ENCODE peak calls at places on chromosomes 6 and 20, in six cellular contexts. U, V, P, T, B and E are unnamed samples. For H3K4me1, the result is how much of the 10 kb centered on the place peaks cover.

GRCh38 chr20:44218441-44218840 is 7.9 kb upstream of the OSER1 start:
- DNase-seq in U (no peak), V (no peak), P (no peak), T (no peak), B (no peak), E (no peak)

GRCh38 chr20:23666189-23666588 is 22.6 kb downstream of the CST4 start:
- DNase-seq in U (no peak), V (no peak), P (no peak), T (no peak), B (no peak), E (no peak)

GRCh38 chr20:400121-400450 is 8.0 kb upstream of the RBCK1 start:
- DNase-seq in U (no peak), V (no peak), P (no peak), T (no peak), B (no peak), E (no peak)

GRCh38 chr6:107264357-107264831 is 149.1 kb upstream of the BEND3 start:
- DNase-seq in U (peak), V (no peak), P (no peak), T (peak), B (no peak), E (peak)

GRCh38 chr6:72464791-72465691 is 156.8 kb upstream of the KCNQ5 start:
- DNase-seq in U (peak), V (no peak), P (no peak), T (peak), B (no peak), E (no peak)

GRCh38 chr6:27531772-27532459 is 59.0 kb upstream of the ZNF184 start:
- DNase-seq in U (no peak), V (peak), P (no peak), T (no peak), B (no peak), E (no peak)

GRCh38 chr6:142947702-142948480 is 2.9 kb upstream of the HIVEP2 start:
- DNase-seq in U (no peak), V (no peak), P (no peak), T (no peak), B (no peak), E (no peak)

GRCh38 chr6:84150680-84151079 is 76.8 kb downstream of the CEP162 start:
- DNase-seq in U (peak), V (no peak), P (no peak), T (peak), B (no peak), E (no peak)

GRCh38 chr6:30163090-30163917 is at the start of gene TRIM15:
- DNase-seq in U (peak), V (peak), P (no peak), T (no peak), B (no peak), E (peak)

GRCh38 chr6:170097505-170098427 is 193.1 kb downstream of the DLL1 start:
- DNase-seq in U (no peak), V (no peak), P (no peak), T (no peak), B (peak), E (no peak)

GRCh38 chr6:11094411-11094851 is 797 bp downstream of the SMIM13 start:
- DNase-seq in U (peak), V (no peak), P (peak), T (peak), B (peak), E (peak)

GRCh38 chr6:125357515-125358256 is 55.9 kb upstream of the HDDC2 start:
- DNase-seq in U (no peak), V (no peak), P (peak), T (no peak), B (no peak), E (no peak)

DNA sequence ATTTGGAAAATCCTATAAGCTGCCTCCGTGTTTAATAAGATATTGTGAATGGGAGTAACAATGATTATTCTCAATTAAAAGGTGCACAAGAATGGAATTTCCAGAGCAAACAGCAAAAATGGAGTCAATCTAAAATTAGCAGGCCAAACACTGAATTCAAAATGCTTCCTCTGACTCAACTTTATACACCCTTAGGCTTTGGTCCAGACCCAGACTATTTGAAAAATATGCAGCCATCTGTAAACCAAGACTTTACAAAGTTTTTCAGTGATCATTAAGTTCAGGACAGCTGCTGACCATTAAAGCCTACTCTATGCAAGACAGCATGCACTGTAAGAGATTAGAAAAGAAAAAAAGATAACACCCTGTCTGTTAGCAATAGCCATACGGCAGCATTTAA is 39.4 kb upstream of the CCN6 start:
- DNase-seq in U (peak), V (no peak), P (no peak), T (peak), B (no peak), E (no peak)
- H3K4me1 ChIP-seq in U (under half), V (under half), P (half or more), T (half or more), B (under half), E (under half)

DNA sequence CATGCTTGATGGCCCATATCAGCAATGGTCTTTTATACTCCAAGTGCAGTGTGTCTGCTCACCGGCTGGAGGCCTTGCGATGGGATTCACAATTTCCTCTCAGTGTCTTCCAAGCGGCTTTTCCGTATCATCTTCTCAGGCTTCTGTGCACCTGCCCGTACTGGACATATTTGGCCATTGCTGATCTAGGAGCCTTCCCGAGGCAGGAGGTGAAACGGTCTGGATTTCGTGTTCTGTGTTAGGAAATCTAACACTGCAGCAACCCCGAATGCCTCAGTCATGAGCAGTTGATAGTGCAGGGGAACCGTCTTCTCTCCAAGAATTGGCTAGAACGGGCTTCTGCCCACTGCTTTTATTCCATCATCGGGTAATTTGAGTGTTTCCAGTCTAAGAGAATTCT is 60.5 kb downstream of the PPP1R14C start:
- DNase-seq in U (no peak), V (no peak), P (no peak), T (no peak), B (no peak), E (no peak)
- H3K4me1 ChIP-seq in U (under half), V (under half), P (under half), T (under half), B (under half), E (under half)

GRCh38 chr6:53919881-53920360 is 125.1 kb downstream of the LRRC1 start:
- DNase-seq in U (no peak), V (no peak), P (no peak), T (no peak), B (no peak), E (no peak)
- H3K4me1 ChIP-seq in U (under half), V (under half), P (under half), T (under half), B (under half), E (under half)

DNA sequence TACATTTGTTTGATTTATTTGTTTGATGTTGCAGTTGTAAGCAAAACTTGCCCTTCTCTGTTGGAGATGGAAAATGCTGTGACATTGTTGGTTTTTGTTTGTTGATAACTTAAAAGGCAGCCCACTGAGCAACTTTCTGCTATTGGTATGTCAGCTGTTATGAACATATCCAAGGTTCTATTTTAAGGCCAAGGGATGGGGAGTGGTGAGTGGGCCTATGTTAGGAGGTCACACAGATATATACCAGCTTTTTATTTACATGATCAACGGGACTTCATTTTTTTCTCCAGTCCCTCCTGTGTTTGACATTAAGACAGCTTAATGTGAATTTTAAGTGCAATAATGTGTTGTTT is 5.8 kb downstream of the QKI start:
- DNase-seq in U (peak), V (no peak), P (no peak), T (peak), B (no peak), E (no peak)
- H3K4me1 ChIP-seq in U (half or more), V (under half), P (half or more), T (half or more), B (half or more), E (under half)

DNA sequence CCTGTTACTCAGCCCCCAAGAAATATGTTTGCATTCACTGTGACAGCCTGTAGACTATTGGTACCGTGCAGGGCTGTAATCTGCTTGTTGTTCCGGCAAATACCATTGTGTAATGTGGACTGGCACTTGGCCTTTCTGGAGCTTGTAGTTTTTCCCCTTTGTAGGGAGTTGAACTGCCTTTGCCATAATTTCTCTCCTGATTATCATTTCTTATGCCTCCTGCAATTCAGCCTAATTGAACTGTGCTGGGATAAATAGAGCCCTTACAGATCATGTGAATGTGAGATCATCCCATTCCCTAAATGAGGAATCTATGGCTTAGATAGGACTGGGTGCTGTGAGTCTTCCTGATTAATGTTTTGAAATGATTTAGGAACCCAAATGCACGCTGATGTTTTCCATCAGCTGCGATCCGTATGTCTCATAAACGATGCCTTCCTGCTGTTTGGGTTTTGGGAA is 185.1 kb downstream of the JARID2 start:
- DNase-seq in U (peak), V (no peak), P (no peak), T (peak), B (no peak), E (no peak)
- H3K4me1 ChIP-seq in U (half or more), V (under half), P (half or more), T (half or more), B (half or more), E (under half)

DNA sequence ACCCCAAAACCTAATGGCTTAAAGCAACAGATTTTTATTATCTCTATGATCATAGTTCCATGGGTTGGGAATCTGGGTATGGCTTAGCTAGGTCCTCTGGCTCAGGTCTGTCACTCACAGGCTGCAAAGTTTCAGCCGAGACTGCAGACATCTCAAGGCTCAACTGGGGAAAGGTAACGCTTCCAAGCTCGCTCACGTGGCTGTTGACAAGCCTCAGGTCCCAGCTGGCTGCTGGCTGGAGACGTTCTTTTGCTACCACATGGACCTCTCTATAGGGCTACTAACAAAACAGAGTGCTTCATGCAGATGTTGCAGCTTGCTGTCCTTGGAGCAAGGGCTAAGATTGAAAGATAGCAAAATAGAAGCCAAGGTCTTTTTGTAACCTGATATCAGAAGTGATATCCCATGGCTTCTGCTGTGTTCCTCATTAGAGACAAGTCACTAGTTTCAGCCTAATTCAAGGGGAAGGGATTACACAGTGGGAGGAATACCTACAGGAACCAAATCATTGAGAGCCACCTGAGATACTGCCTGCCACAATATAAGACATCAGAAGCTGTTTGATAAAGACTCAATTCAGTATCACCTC is 6.6 kb downstream of the HTR1E start:
- DNase-seq in U (no peak), V (no peak), P (no peak), T (no peak), B (no peak), E (no peak)
- H3K4me1 ChIP-seq in U (under half), V (under half), P (under half), T (under half), B (under half), E (under half)